ENCODE peak calls at places on chromosomes 11 and 22, in five cellular contexts. D is EH; P is kidney; R is CD4-positive, alpha-beta memory T cell; V is COR-L47. U is an unnamed sample.
A peak's percentile ranks its signal among the peaks of the same experiment; 100 is the strongest.

GRCh38 chr11:123556633-123557032 is 97.8 kb downstream of the SCN3B start:
- DNase-seq in V (no peak), P (no peak), D (no peak), R (no peak), U (no peak)

GRCh38 chr11:66951927-66952337 is 6.3 kb downstream of the PC start:
- DNase-seq in D (peak; percentile 51), R (no peak), V (peak; percentile 62), P (no peak), U (no peak)

GRCh38 chr22:26416670-26417270 is 12.3 kb upstream of the ASPHD2 start:
- DNase-seq in D (peak; percentile 87), R (no peak), P (no peak), V (no peak), U (no peak)

GRCh38 chr11:12005061-12005460 is 3.4 kb downstream of the DKK3 start:
- DNase-seq in P (no peak), D (peak; percentile 55), R (no peak), V (no peak), U (no peak)

GRCh38 chr11:64566042-64566914 is 24.7 kb upstream of the SLC22A12 start:
- DNase-seq in D (peak; percentile 73), V (peak; percentile 23), P (peak; percentile 60), R (peak; percentile 27), U (peak; percentile 18)

GRCh38 chr22:48703265-48703941 is 1124.3 kb downstream of the BRD1 start:
- DNase-seq in R (no peak), P (peak; percentile 59), V (no peak), D (no peak), U (no peak)

GRCh38 chr11:69437876-69438205 is 43.6 kb upstream of the LINC01488 start:
- DNase-seq in R (no peak), V (no peak), P (no peak), D (no peak), U (no peak)

GRCh38 chr22:49828599-49828965 is 909 bp upstream of the BRD1 start:
- DNase-seq in R (no peak), D (no peak), P (peak; percentile 74), V (no peak), U (no peak)

GRCh38 chr11:98964146-98964545 is 56.6 kb upstream of the CNTN5 start:
- DNase-seq in V (no peak), R (no peak), P (no peak), D (no peak), U (no peak)

GRCh38 chr11:18754308-18754707 is 28.3 kb upstream of the IGSF22 start:
- DNase-seq in D (no peak), P (no peak), V (no peak), R (no peak), U (no peak)

GRCh38 chr22:19122752-19123492 is 710 bp upstream of the DGCR2 start:
- DNase-seq in D (peak; percentile 34), P (no peak), V (no peak), R (no peak), U (no peak)

GRCh38 chr11:67030976-67031375 is 8.0 kb downstream of the SYT12 start:
- DNase-seq in V (no peak), D (no peak), P (no peak), R (no peak), U (no peak)

GRCh38 chr22:45072322-45072903 is 62.6 kb upstream of the PHF21B start:
- DNase-seq in V (no peak), D (peak; percentile 72), R (no peak), P (peak; percentile 59), U (no peak)

GRCh38 chr11:116879789-116880402 is 42.5 kb upstream of the APOA1 start:
- DNase-seq in R (peak; percentile 52), V (peak; percentile 47), D (peak; percentile 76), P (no peak), U (peak; percentile 32)

GRCh38 chr11:123260511-123261211 is 65.6 kb upstream of the CLMP start:
- DNase-seq in V (no peak), P (no peak), D (peak; percentile 40), R (no peak), U (no peak)

GRCh38 chr11:14184548-14184947 is 174.4 kb downstream of the RRAS2 start:
- DNase-seq in P (no peak), D (no peak), V (no peak), R (no peak), U (no peak)

GRCh38 chr22:20550851-20551744 is 43.7 kb downstream of the MED15 start:
- DNase-seq in P (no peak), D (peak; percentile 90), R (peak; percentile 45), V (no peak), U (peak; percentile 39)

GRCh38 chr22:43173976-43174720 is 12.8 kb downstream of the TTLL12 start:
- DNase-seq in R (no peak), V (no peak), D (no peak), P (peak; percentile 67), U (no peak)

GRCh38 chr11:61700221-61700620 is 20.0 kb downstream of the DAGLA start:
- DNase-seq in D (peak; percentile 72), V (peak; percentile 29), P (peak; percentile 90), R (no peak), U (no peak)

GRCh38 chr11:56705784-56706396 is 7.0 kb downstream of the OR9G1 start:
- DNase-seq in V (no peak), R (no peak), P (no peak), D (no peak), U (no peak)

GRCh38 chr11:57310630-57311086 is 14.1 kb downstream of the TNKS1BP1 start:
- DNase-seq in P (no peak), D (no peak), V (no peak), R (no peak), U (no peak)

U was measured in naive thymus-derived CD4-positive, alpha-beta T cell.